ENCODE peak calls at places on chromosomes 11 and 22, in seven cellular contexts. D, W, Y, L, A, H and M are unnamed samples.
A peak's percentile ranks its signal among the peaks of the same experiment; 100 is the strongest.

GRCh38 chr11:70790671-70791300 is 392.5 kb downstream of the CTTN start:
- DNase-seq in D (no peak), A (no peak), L (no peak), W (no peak), Y (no peak), H (no peak), M (no peak)

GRCh38 chr11:65869643-65870306 is 2.8 kb downstream of the EFEMP2 start:
- DNase-seq in A (no peak), H (no peak), W (peak; percentile 65), Y (no peak), L (no peak), D (no peak), M (no peak)

GRCh38 chr22:30047364-30047738 is 32.9 kb upstream of the HORMAD2 start:
- DNase-seq in A (no peak), H (peak; percentile 17), Y (no peak), L (peak; percentile 44), D (no peak), W (no peak), M (peak; percentile 12)

GRCh38 chr11:48880021-48880441 is 103.7 kb downstream of the TRIM51G start:
- DNase-seq in Y (no peak), A (no peak), L (no peak), D (no peak), W (peak; percentile 48), H (no peak), M (no peak)

GRCh38 chr11:44590769-44591168 is 25.3 kb downstream of the CD82 start:
- DNase-seq in A (no peak), W (no peak), Y (no peak), H (no peak), L (no peak), D (no peak), M (no peak)

GRCh38 chr11:112223125-112223524 is 3.1 kb upstream of the PTS start:
- DNase-seq in H (peak; percentile 36), W (no peak), A (no peak), D (no peak), Y (no peak), L (no peak), M (no peak)

GRCh38 chr11:80758787-80759186 is 1318.0 kb upstream of the TENM4 start:
- DNase-seq in Y (no peak), H (no peak), L (no peak), D (no peak), A (no peak), W (no peak), M (no peak)

GRCh38 chr11:82932564-82932963 is 31.0 kb downstream of the DDIAS start:
- DNase-seq in Y (no peak), D (no peak), H (no peak), L (no peak), W (no peak), A (no peak), M (no peak)

GRCh38 chr22:50085211-50085999 is at the start of gene MLC1:
- DNase-seq in D (no peak), L (peak; percentile 69), H (peak; percentile 8), A (no peak), W (no peak), Y (no peak), M (peak; percentile 58)

GRCh38 chr11:64459016-64459415 is 100.1 kb downstream of the RPS6KA4 start:
- DNase-seq in A (no peak), L (no peak), D (no peak), W (peak; percentile 11), Y (no peak), H (peak; percentile 18), M (no peak)

GRCh38 chr11:95067828-95068244 is 1.1 kb downstream of the SRSF8 start:
- DNase-seq in D (no peak), A (no peak), W (no peak), Y (no peak), L (no peak), H (no peak), M (no peak)

GRCh38 chr11:64134963-64135362 is 30.9 kb downstream of the MACROD1 start:
- DNase-seq in H (no peak), Y (no peak), L (no peak), A (no peak), D (no peak), W (no peak), M (no peak)

GRCh38 chr22:16774911-16775529 is 50.2 kb downstream of the XKR3 start:
- DNase-seq in H (no peak), L (no peak), W (no peak), A (no peak), D (no peak), Y (no peak), M (no peak)

GRCh38 chr11:126354631-126355323 is 709 bp upstream of the ST3GAL4 start:
- DNase-seq in Y (no peak), H (peak; percentile 12), D (no peak), W (no peak), A (no peak), L (peak; percentile 56), M (no peak)

GRCh38 chr22:32327066-32327465 is 30.6 kb upstream of the RFPL3 start:
- DNase-seq in W (peak; percentile 25), H (peak; percentile 18), Y (no peak), L (no peak), A (peak; percentile 20), D (peak; percentile 49), M (peak; percentile 8)

GRCh38 chr11:61007971-61008896 is 36.8 kb downstream of the CD6 start:
- DNase-seq in Y (peak; percentile 25), W (peak; percentile 59), H (no peak), L (peak; percentile 57), D (no peak), A (no peak), M (no peak)

GRCh38 chr11:2826679-2827056 is 58.9 kb downstream of the CDKN1C start:
- DNase-seq in L (no peak), W (no peak), A (no peak), D (no peak), H (no peak), Y (no peak), M (no peak)

GRCh38 chr22:36946436-36947158 is 33.2 kb downstream of the CSF2RB start:
- DNase-seq in W (no peak), L (no peak), Y (no peak), A (no peak), H (peak; percentile 8), D (no peak), M (peak; percentile 17)
- TF ChIP-seq CTCF in W (no peak), L (peak; percentile 51), Y (no peak), A (no peak), H (peak; percentile 16), D (no peak), M (peak; percentile 20)

GRCh38 chr11:120336641-120337132 is 474 bp downstream of the ARHGEF12 start:
- DNase-seq in H (peak; percentile 51), L (no peak), D (no peak), Y (no peak), W (no peak), A (no peak), M (peak; percentile 39)

GRCh38 chr11:120337133-120337895 is 1.1 kb downstream of the ARHGEF12 start:
- DNase-seq in D (peak; percentile 75), L (peak; percentile 39), A (no peak), H (no peak), Y (peak; percentile 24), W (peak; percentile 71), M (peak; percentile 42)

GRCh38 chr11:120335596-120335927 is 651 bp upstream of the ARHGEF12 start:
- DNase-seq in D (no peak), H (no peak), A (no peak), W (no peak), L (peak; percentile 71), Y (no peak), M (peak; percentile 35)

GRCh38 chr11:120334894-120335462 is 1.2 kb upstream of the ARHGEF12 start:
- DNase-seq in W (peak; percentile 73), Y (peak; percentile 31), L (peak; percentile 77), H (peak; percentile 95), A (peak; percentile 62), D (peak; percentile 87), M (peak; percentile 94)

GRCh38 chr11:120335928-120336640 is at the start of gene ARHGEF12:
- DNase-seq in L (peak; percentile 95), Y (peak; percentile 92), D (peak; percentile 97), W (peak; percentile 97), H (peak; percentile 98), A (peak; percentile 91), M (peak; percentile 98)
- TF ChIP-seq CTCF in L (peak; percentile 55), Y (peak; percentile 46), D (peak; percentile 25), W (peak; percentile 14), H (peak; percentile 25), A (no peak), M (no peak)

DNA sequence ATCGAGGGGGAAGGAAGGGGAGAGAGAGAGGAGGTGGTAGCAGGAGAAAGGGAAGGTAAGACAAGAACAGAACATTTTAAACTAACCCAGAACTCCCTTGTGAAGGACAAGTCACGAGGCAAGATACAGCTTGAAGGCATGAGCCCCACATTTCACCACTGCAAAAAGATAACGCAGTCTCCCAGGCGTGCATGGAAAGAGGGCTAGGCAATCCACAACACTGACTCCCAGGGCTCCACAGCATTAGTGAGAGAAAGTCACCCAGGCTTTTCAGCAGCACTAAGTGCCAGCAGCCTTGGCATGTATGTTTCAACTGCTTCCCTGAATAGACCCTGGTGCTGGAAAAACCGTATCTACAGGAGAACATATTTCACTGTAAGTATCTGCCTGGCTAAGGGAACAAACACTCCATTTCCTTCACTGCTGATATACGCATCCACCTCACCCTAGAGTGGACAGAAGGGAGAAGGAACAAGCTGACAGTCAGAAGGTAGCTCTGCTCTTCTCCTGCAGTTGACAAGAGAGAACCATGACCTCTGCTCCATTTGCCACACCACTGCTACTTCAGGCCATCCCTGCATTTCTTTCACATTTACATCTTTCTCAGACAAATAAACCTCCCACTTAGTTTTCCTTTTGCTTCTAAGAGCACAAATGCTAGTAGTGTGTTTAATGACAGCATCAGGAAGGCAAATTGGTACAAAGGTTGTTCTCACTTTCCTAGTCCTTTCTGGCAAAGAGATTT is 87.9 kb downstream of the AMBRA1 start:
- DNase-seq in L (no peak), A (no peak), D (no peak), H (no peak), W (no peak), Y (no peak), M (no peak)
- TF ChIP-seq CTCF in L (no peak), A (no peak), D (no peak), H (no peak), W (no peak), Y (no peak), M (no peak)

GRCh38 chr22:38230108-38230825 is 28.5 kb downstream of the MAFF start:
- DNase-seq in H (peak; percentile 77), L (peak; percentile 71), W (no peak), Y (no peak), D (no peak), A (no peak), M (peak; percentile 72)
- TF ChIP-seq CTCF in H (peak; percentile 39), L (peak; percentile 57), W (peak; percentile 22), Y (peak; percentile 41), D (peak; percentile 8), A (no peak), M (peak; percentile 34)